ENCODE peak calls at places on chromosome 18, in ten cellular contexts. One of them, this sample, is unnamed.

GRCh38 chr18:34794346-34794745 is 84.2 kb downstream of the DTNA start:
- DNase-seq in heart left ventricle: no peak
- DNase-seq in thyroid gland: no peak
- DNase-seq in cardiac muscle cell: no peak
- DNase-seq in NT2/D1: no peak
- DNase-seq in heart right ventricle: no peak
- DNase-seq in uterus: no peak
- DNase-seq in neural progenitor cell: peak
- DNase-seq in Caco-2: no peak
- DNase-seq in K562: no peak
- DNase-seq in this sample: no peak

GRCh38 chr18:45174755-45175154 is 440.5 kb upstream of the SLC14A2 start:
- DNase-seq in NT2/D1: no peak
- DNase-seq in neural progenitor cell: no peak
- DNase-seq in heart right ventricle: no peak
- DNase-seq in cardiac muscle cell: no peak
- DNase-seq in K562: no peak
- DNase-seq in heart left ventricle: no peak
- DNase-seq in thyroid gland: no peak
- DNase-seq in uterus: no peak
- DNase-seq in Caco-2: no peak
- DNase-seq in this sample: no peak

GRCh38 chr18:29892960-29893558 is 1149.5 kb downstream of the DSC3 start:
- DNase-seq in Caco-2: no peak
- DNase-seq in heart left ventricle: no peak
- DNase-seq in K562: peak
- DNase-seq in uterus: no peak
- DNase-seq in cardiac muscle cell: peak
- DNase-seq in heart right ventricle: no peak
- DNase-seq in thyroid gland: no peak
- DNase-seq in NT2/D1: no peak
- DNase-seq in neural progenitor cell: peak
- DNase-seq in this sample: no peak

GRCh38 chr18:70127307-70127828 is 78.1 kb downstream of the RTTN start:
- DNase-seq in thyroid gland: no peak
- DNase-seq in K562: peak
- DNase-seq in neural progenitor cell: no peak
- DNase-seq in NT2/D1: no peak
- DNase-seq in heart right ventricle: no peak
- DNase-seq in uterus: no peak
- DNase-seq in heart left ventricle: no peak
- DNase-seq in Caco-2: no peak
- DNase-seq in cardiac muscle cell: no peak
- DNase-seq in this sample: no peak

GRCh38 chr18:657311-657997 is at the start of gene TYMS:
- DNase-seq in thyroid gland: peak
- DNase-seq in Caco-2: peak
- DNase-seq in NT2/D1: peak
- DNase-seq in neural progenitor cell: peak
- DNase-seq in cardiac muscle cell: peak
- DNase-seq in uterus: peak
- DNase-seq in heart left ventricle: peak
- DNase-seq in heart right ventricle: peak
- DNase-seq in K562: peak
- DNase-seq in this sample: peak

GRCh38 chr18:44682181-44682870 is 1.6 kb downstream of the SETBP1 start:
- DNase-seq in uterus: peak
- DNase-seq in NT2/D1: no peak
- DNase-seq in cardiac muscle cell: peak
- DNase-seq in thyroid gland: no peak
- DNase-seq in K562: no peak
- DNase-seq in neural progenitor cell: peak
- DNase-seq in heart right ventricle: no peak
- DNase-seq in heart left ventricle: no peak
- DNase-seq in Caco-2: no peak
- DNase-seq in this sample: peak

GRCh38 chr18:58408665-58409064 is 220.2 kb downstream of the ALPK2 start:
- DNase-seq in K562: no peak
- DNase-seq in NT2/D1: no peak
- DNase-seq in thyroid gland: no peak
- DNase-seq in cardiac muscle cell: no peak
- DNase-seq in neural progenitor cell: no peak
- DNase-seq in heart right ventricle: no peak
- DNase-seq in heart left ventricle: no peak
- DNase-seq in Caco-2: no peak
- DNase-seq in uterus: no peak
- DNase-seq in this sample: no peak

GRCh38 chr18:77112161-77112801 is 20.3 kb downstream of the MBP start:
- DNase-seq in uterus: no peak
- DNase-seq in neural progenitor cell: no peak
- DNase-seq in heart right ventricle: peak
- DNase-seq in Caco-2: no peak
- DNase-seq in K562: no peak
- DNase-seq in heart left ventricle: peak
- DNase-seq in NT2/D1: no peak
- DNase-seq in thyroid gland: no peak
- DNase-seq in cardiac muscle cell: no peak
- DNase-seq in this sample: no peak

GRCh38 chr18:67410671-67411070 is 105.8 kb downstream of the DSEL start:
- DNase-seq in Caco-2: no peak
- DNase-seq in cardiac muscle cell: no peak
- DNase-seq in K562: no peak
- DNase-seq in neural progenitor cell: no peak
- DNase-seq in uterus: no peak
- DNase-seq in NT2/D1: no peak
- DNase-seq in heart left ventricle: no peak
- DNase-seq in thyroid gland: no peak
- DNase-seq in heart right ventricle: no peak
- DNase-seq in this sample: peak

GRCh38 chr18:621181-621580 is 24.4 kb downstream of the CLUL1 start:
- DNase-seq in uterus: no peak
- DNase-seq in K562: peak
- DNase-seq in cardiac muscle cell: no peak
- DNase-seq in heart right ventricle: no peak
- DNase-seq in Caco-2: no peak
- DNase-seq in NT2/D1: no peak
- DNase-seq in neural progenitor cell: peak
- DNase-seq in thyroid gland: no peak
- DNase-seq in heart left ventricle: no peak
- DNase-seq in this sample: no peak

GRCh38 chr18:78069784-78070664 is 820.4 kb downstream of the GALR1 start:
- DNase-seq in neural progenitor cell: no peak
- DNase-seq in K562: no peak
- DNase-seq in NT2/D1: no peak
- DNase-seq in thyroid gland: peak
- DNase-seq in Caco-2: no peak
- DNase-seq in cardiac muscle cell: no peak
- DNase-seq in uterus: no peak
- DNase-seq in heart right ventricle: no peak
- DNase-seq in heart left ventricle: no peak
- DNase-seq in this sample: no peak

GRCh38 chr18:79647307-79647706 is 32.3 kb upstream of the CTDP1 start:
- DNase-seq in thyroid gland: no peak
- DNase-seq in cardiac muscle cell: no peak
- DNase-seq in Caco-2: no peak
- DNase-seq in neural progenitor cell: no peak
- DNase-seq in heart left ventricle: no peak
- DNase-seq in uterus: no peak
- DNase-seq in heart right ventricle: no peak
- DNase-seq in K562: no peak
- DNase-seq in NT2/D1: no peak
- DNase-seq in this sample: no peak

GRCh38 chr18:3448845-3449701 is 899 bp upstream of the TGIF1 start:
- DNase-seq in K562: peak
- DNase-seq in Caco-2: peak
- DNase-seq in uterus: peak
- DNase-seq in thyroid gland: peak
- DNase-seq in NT2/D1: no peak
- DNase-seq in heart right ventricle: peak
- DNase-seq in cardiac muscle cell: peak
- DNase-seq in neural progenitor cell: peak
- DNase-seq in heart left ventricle: peak
- DNase-seq in this sample: peak

GRCh38 chr18:79129120-79129519 is 59.9 kb downstream of the ATP9B start:
- DNase-seq in K562: no peak
- DNase-seq in heart right ventricle: no peak
- DNase-seq in heart left ventricle: no peak
- DNase-seq in NT2/D1: no peak
- DNase-seq in uterus: no peak
- DNase-seq in cardiac muscle cell: no peak
- DNase-seq in Caco-2: no peak
- DNase-seq in neural progenitor cell: no peak
- DNase-seq in thyroid gland: no peak
- DNase-seq in this sample: no peak

GRCh38 chr18:26556573-26556972 is 8.2 kb upstream of the KCTD1 start:
- DNase-seq in neural progenitor cell: no peak
- DNase-seq in NT2/D1: no peak
- DNase-seq in Caco-2: no peak
- DNase-seq in heart left ventricle: no peak
- DNase-seq in K562: no peak
- DNase-seq in uterus: no peak
- DNase-seq in thyroid gland: no peak
- DNase-seq in heart right ventricle: no peak
- DNase-seq in cardiac muscle cell: no peak
- DNase-seq in this sample: no peak

GRCh38 chr18:10524507-10525425 is 1.1 kb upstream of the NAPG start:
- DNase-seq in heart left ventricle: no peak
- DNase-seq in Caco-2: no peak
- DNase-seq in uterus: peak
- DNase-seq in heart right ventricle: no peak
- DNase-seq in NT2/D1: no peak
- DNase-seq in neural progenitor cell: no peak
- DNase-seq in cardiac muscle cell: no peak
- DNase-seq in thyroid gland: no peak
- DNase-seq in K562: no peak
- DNase-seq in this sample: no peak
- H3K4me3 ChIP-seq in heart left ventricle: no peak
- H3K4me3 ChIP-seq in Caco-2: no peak
- H3K4me3 ChIP-seq in uterus: peak
- H3K4me3 ChIP-seq in heart right ventricle: no peak
- H3K4me3 ChIP-seq in NT2/D1: no peak
- H3K4me3 ChIP-seq in neural progenitor cell: no peak
- H3K4me3 ChIP-seq in cardiac muscle cell: no peak
- H3K4me3 ChIP-seq in thyroid gland: no peak
- H3K4me3 ChIP-seq in K562: no peak
- H3K4me3 ChIP-seq in this sample: peak

GRCh38 chr18:61579581-61579980 is 246.4 kb downstream of the CDH20 start:
- DNase-seq in cardiac muscle cell: no peak
- DNase-seq in Caco-2: no peak
- DNase-seq in uterus: no peak
- DNase-seq in thyroid gland: no peak
- DNase-seq in NT2/D1: no peak
- DNase-seq in heart left ventricle: no peak
- DNase-seq in neural progenitor cell: no peak
- DNase-seq in heart right ventricle: no peak
- DNase-seq in K562: no peak
- DNase-seq in this sample: no peak
- H3K4me3 ChIP-seq in cardiac muscle cell: no peak
- H3K4me3 ChIP-seq in Caco-2: no peak
- H3K4me3 ChIP-seq in uterus: no peak
- H3K4me3 ChIP-seq in thyroid gland: no peak
- H3K4me3 ChIP-seq in NT2/D1: no peak
- H3K4me3 ChIP-seq in heart left ventricle: no peak
- H3K4me3 ChIP-seq in neural progenitor cell: no peak
- H3K4me3 ChIP-seq in heart right ventricle: no peak
- H3K4me3 ChIP-seq in K562: no peak
- H3K4me3 ChIP-seq in this sample: no peak

GRCh38 chr18:55401275-55401620 is 186.7 kb downstream of the TCF4 start:
- DNase-seq in heart right ventricle: no peak
- DNase-seq in uterus: no peak
- DNase-seq in K562: no peak
- DNase-seq in thyroid gland: no peak
- DNase-seq in NT2/D1: no peak
- DNase-seq in Caco-2: no peak
- DNase-seq in cardiac muscle cell: no peak
- DNase-seq in heart left ventricle: no peak
- DNase-seq in neural progenitor cell: no peak
- DNase-seq in this sample: no peak
- H3K4me3 ChIP-seq in heart right ventricle: peak
- H3K4me3 ChIP-seq in uterus: peak
- H3K4me3 ChIP-seq in K562: no peak
- H3K4me3 ChIP-seq in thyroid gland: peak
- H3K4me3 ChIP-seq in NT2/D1: no peak
- H3K4me3 ChIP-seq in Caco-2: peak
- H3K4me3 ChIP-seq in cardiac muscle cell: no peak
- H3K4me3 ChIP-seq in heart left ventricle: no peak
- H3K4me3 ChIP-seq in neural progenitor cell: no peak
- H3K4me3 ChIP-seq in this sample: no peak

GRCh38 chr18:62576858-62577512 is 54.2 kb downstream of the ZCCHC2 start:
- DNase-seq in heart left ventricle: no peak
- DNase-seq in cardiac muscle cell: no peak
- DNase-seq in heart right ventricle: no peak
- DNase-seq in neural progenitor cell: no peak
- DNase-seq in Caco-2: no peak
- DNase-seq in uterus: no peak
- DNase-seq in thyroid gland: no peak
- DNase-seq in NT2/D1: no peak
- DNase-seq in K562: no peak
- DNase-seq in this sample: no peak

GRCh38 chr18:62577748-62578147 is 54.9 kb downstream of the ZCCHC2 start:
- DNase-seq in heart left ventricle: no peak
- DNase-seq in heart right ventricle: no peak
- DNase-seq in uterus: no peak
- DNase-seq in Caco-2: no peak
- DNase-seq in thyroid gland: no peak
- DNase-seq in NT2/D1: no peak
- DNase-seq in cardiac muscle cell: no peak
- DNase-seq in neural progenitor cell: no peak
- DNase-seq in K562: no peak
- DNase-seq in this sample: no peak

GRCh38 chr18:62574776-62575175 is 52.0 kb downstream of the ZCCHC2 start:
- DNase-seq in heart left ventricle: no peak
- DNase-seq in neural progenitor cell: no peak
- DNase-seq in NT2/D1: no peak
- DNase-seq in cardiac muscle cell: no peak
- DNase-seq in uterus: no peak
- DNase-seq in thyroid gland: no peak
- DNase-seq in Caco-2: no peak
- DNase-seq in heart right ventricle: no peak
- DNase-seq in K562: no peak
- DNase-seq in this sample: no peak

GRCh38 chr18:62578980-62579511 is 56.2 kb downstream of the ZCCHC2 start:
- DNase-seq in cardiac muscle cell: no peak
- DNase-seq in neural progenitor cell: no peak
- DNase-seq in heart right ventricle: no peak
- DNase-seq in K562: no peak
- DNase-seq in thyroid gland: peak
- DNase-seq in Caco-2: no peak
- DNase-seq in uterus: no peak
- DNase-seq in NT2/D1: no peak
- DNase-seq in heart left ventricle: no peak
- DNase-seq in this sample: no peak

DNA sequence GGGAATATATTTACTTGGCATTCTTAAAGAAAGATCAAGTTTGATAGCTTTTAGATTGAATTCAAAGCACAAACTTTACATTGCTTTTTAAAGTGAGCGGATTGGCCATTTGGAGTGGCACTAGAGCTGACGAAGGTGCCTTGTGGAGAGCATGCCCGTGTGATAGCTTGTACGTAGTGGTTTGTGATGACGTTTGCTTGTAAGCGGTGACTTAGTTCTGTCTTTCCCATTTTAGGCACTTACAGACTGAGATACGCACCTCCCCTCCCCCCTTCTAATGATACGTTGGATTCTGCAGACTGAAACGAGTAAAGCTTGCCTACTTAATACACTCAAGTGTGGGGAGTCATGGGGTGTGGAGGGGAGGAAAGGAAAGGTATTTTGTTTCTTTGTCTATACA is 53.5 kb downstream of the ZCCHC2 start:
- DNase-seq in K562: no peak
- DNase-seq in Caco-2: no peak
- DNase-seq in NT2/D1: no peak
- DNase-seq in neural progenitor cell: no peak
- DNase-seq in thyroid gland: no peak
- DNase-seq in cardiac muscle cell: no peak
- DNase-seq in uterus: no peak
- DNase-seq in heart left ventricle: no peak
- DNase-seq in heart right ventricle: no peak
- DNase-seq in this sample: no peak
- H3K4me3 ChIP-seq in K562: no peak
- H3K4me3 ChIP-seq in Caco-2: no peak
- H3K4me3 ChIP-seq in NT2/D1: no peak
- H3K4me3 ChIP-seq in neural progenitor cell: no peak
- H3K4me3 ChIP-seq in thyroid gland: no peak
- H3K4me3 ChIP-seq in cardiac muscle cell: no peak
- H3K4me3 ChIP-seq in uterus: no peak
- H3K4me3 ChIP-seq in heart left ventricle: no peak
- H3K4me3 ChIP-seq in heart right ventricle: no peak
- H3K4me3 ChIP-seq in this sample: no peak